ENCODE peak calls at places on chromosomes 16 and 17, in five cellular contexts. One of them, this sample, is unnamed.

GRCh38 chr17:48597775-48598631 is 4.4 kb upstream of the HOXB5 start:
- DNase-seq in testis: no peak
- DNase-seq in thyroid gland: peak
- DNase-seq in stomach: peak
- DNase-seq in IMR-90: peak
- DNase-seq in this sample: peak

GRCh38 chr16:72049110-72049509 is 5.2 kb upstream of the HP start:
- DNase-seq in testis: no peak
- DNase-seq in stomach: no peak
- DNase-seq in IMR-90: no peak
- DNase-seq in thyroid gland: no peak
- DNase-seq in this sample: no peak

GRCh38 chr17:50055055-50055425 is 870 bp upstream of the ITGA3 start:
- DNase-seq in IMR-90: no peak
- DNase-seq in stomach: peak
- DNase-seq in thyroid gland: peak
- DNase-seq in testis: peak
- DNase-seq in this sample: no peak

GRCh38 chr17:71440513-71440912 is 680.3 kb upstream of the SOX9 start:
- DNase-seq in IMR-90: peak
- DNase-seq in stomach: no peak
- DNase-seq in testis: peak
- DNase-seq in thyroid gland: no peak
- DNase-seq in this sample: no peak

GRCh38 chr16:86609115-86609514 is 30.8 kb downstream of the FOXL1 start:
- DNase-seq in thyroid gland: no peak
- DNase-seq in IMR-90: peak
- DNase-seq in testis: no peak
- DNase-seq in stomach: no peak
- DNase-seq in this sample: no peak

GRCh38 chr17:2710804-2711607 is 558 bp downstream of the CLUH start:
- DNase-seq in stomach: no peak
- DNase-seq in thyroid gland: no peak
- DNase-seq in IMR-90: no peak
- DNase-seq in testis: no peak
- DNase-seq in this sample: no peak

GRCh38 chr16:85474808-85475207 is 138.3 kb upstream of the GSE1 start:
- DNase-seq in testis: peak
- DNase-seq in stomach: no peak
- DNase-seq in IMR-90: no peak
- DNase-seq in thyroid gland: no peak
- DNase-seq in this sample: no peak

GRCh38 chr16:71885261-71885650 is 1.3 kb upstream of the ZNF821 start:
- DNase-seq in stomach: no peak
- DNase-seq in testis: no peak
- DNase-seq in IMR-90: no peak
- DNase-seq in thyroid gland: no peak
- DNase-seq in this sample: no peak

GRCh38 chr16:66667944-66668343 is 28.6 kb downstream of the CMTM4 start:
- DNase-seq in IMR-90: no peak
- DNase-seq in stomach: no peak
- DNase-seq in thyroid gland: no peak
- DNase-seq in testis: no peak
- DNase-seq in this sample: no peak

GRCh38 chr16:11032922-11033291 is 88.5 kb downstream of the CLEC16A start:
- DNase-seq in thyroid gland: peak
- DNase-seq in IMR-90: peak
- DNase-seq in stomach: peak
- DNase-seq in testis: peak
- DNase-seq in this sample: peak

GRCh38 chr17:57369509-57369945 is 113.2 kb downstream of the MSI2 start:
- DNase-seq in IMR-90: peak
- DNase-seq in thyroid gland: no peak
- DNase-seq in testis: no peak
- DNase-seq in stomach: no peak
- DNase-seq in this sample: no peak

GRCh38 chr16:14215941-14216340 is 144.8 kb downstream of the MRTFB start:
- DNase-seq in IMR-90: no peak
- DNase-seq in stomach: no peak
- DNase-seq in thyroid gland: no peak
- DNase-seq in testis: no peak
- DNase-seq in this sample: no peak

GRCh38 chr17:6508519-6509294 is 47.6 kb downstream of the PITPNM3 start:
- DNase-seq in stomach: no peak
- DNase-seq in thyroid gland: no peak
- DNase-seq in testis: no peak
- DNase-seq in IMR-90: no peak
- DNase-seq in this sample: no peak

GRCh38 chr17:27239584-27239983 is 54.3 kb upstream of the WSB1 start:
- DNase-seq in testis: no peak
- DNase-seq in stomach: no peak
- DNase-seq in thyroid gland: no peak
- DNase-seq in IMR-90: no peak
- DNase-seq in this sample: no peak

GRCh38 chr17:80777274-80777673 is 214.4 kb upstream of the CHMP6 start:
- DNase-seq in stomach: no peak
- DNase-seq in thyroid gland: no peak
- DNase-seq in IMR-90: no peak
- DNase-seq in testis: no peak
- DNase-seq in this sample: no peak

GRCh38 chr16:64809876-64810629 is 311.8 kb downstream of the CDH11 start:
- DNase-seq in stomach: no peak
- DNase-seq in testis: no peak
- DNase-seq in IMR-90: no peak
- DNase-seq in thyroid gland: no peak
- DNase-seq in this sample: no peak

GRCh38 chr17:81018044-81018802 is 16.7 kb upstream of the BAIAP2 start:
- DNase-seq in IMR-90: peak
- DNase-seq in stomach: no peak
- DNase-seq in testis: no peak
- DNase-seq in thyroid gland: peak
- DNase-seq in this sample: peak

GRCh38 chr16:79845734-79846135 is 245.2 kb upstream of the MAF start:
- DNase-seq in testis: no peak
- DNase-seq in IMR-90: no peak
- DNase-seq in thyroid gland: no peak
- DNase-seq in stomach: no peak
- DNase-seq in this sample: no peak

GRCh38 chr16:81036751-81037350 is 1.2 kb downstream of the ATMIN start:
- DNase-seq in testis: no peak
- DNase-seq in thyroid gland: no peak
- DNase-seq in IMR-90: no peak
- DNase-seq in stomach: no peak
- DNase-seq in this sample: no peak

GRCh38 chr17:6524520-6524919 is 31.8 kb downstream of the PITPNM3 start:
- DNase-seq in IMR-90: peak
- DNase-seq in testis: no peak
- DNase-seq in thyroid gland: no peak
- DNase-seq in stomach: no peak
- DNase-seq in this sample: no peak

GRCh38 chr16:27317738-27318398 is 4.1 kb downstream of the IL4R start:
- DNase-seq in testis: no peak
- DNase-seq in thyroid gland: no peak
- DNase-seq in IMR-90: no peak
- DNase-seq in stomach: no peak
- DNase-seq in this sample: no peak

GRCh38 chr16:2971985-2972784 is 3.0 kb downstream of the PAQR4 start:
- DNase-seq in stomach: no peak
- DNase-seq in testis: no peak
- DNase-seq in IMR-90: no peak
- DNase-seq in thyroid gland: no peak
- DNase-seq in this sample: no peak

GRCh38 chr16:31352344-31353115 is 2.4 kb upstream of the ITGAX start:
- DNase-seq in testis: no peak
- DNase-seq in thyroid gland: no peak
- DNase-seq in IMR-90: no peak
- DNase-seq in stomach: no peak
- DNase-seq in this sample: no peak

GRCh38 chr16:17072104-17072503 is 398.7 kb downstream of the XYLT1 start:
- DNase-seq in stomach: no peak
- DNase-seq in testis: no peak
- DNase-seq in IMR-90: peak
- DNase-seq in thyroid gland: no peak
- DNase-seq in this sample: no peak

GRCh38 chr16:67526149-67526732 is 2.4 kb upstream of the RIPOR1 start:
- DNase-seq in testis: no peak
- DNase-seq in IMR-90: peak
- DNase-seq in stomach: no peak
- DNase-seq in thyroid gland: no peak
- DNase-seq in this sample: no peak

GRCh38 chr16:81241706-81242105 is 3.2 kb downstream of the BCO1 start:
- DNase-seq in thyroid gland: no peak
- DNase-seq in testis: no peak
- DNase-seq in IMR-90: no peak
- DNase-seq in stomach: no peak
- DNase-seq in this sample: no peak

GRCh38 chr16:46428108-46429061 is 192.8 kb downstream of the SHCBP1 start:
- DNase-seq in thyroid gland: no peak
- DNase-seq in testis: no peak
- DNase-seq in stomach: no peak
- DNase-seq in IMR-90: no peak
- DNase-seq in this sample: no peak

GRCh38 chr16:53090591-53091507 is 36.1 kb downstream of the CHD9 start:
- DNase-seq in thyroid gland: peak
- DNase-seq in testis: peak
- DNase-seq in IMR-90: peak
- DNase-seq in stomach: peak
- DNase-seq in this sample: peak
- H3K4me3 ChIP-seq in thyroid gland: no peak
- H3K4me3 ChIP-seq in testis: no peak
- H3K4me3 ChIP-seq in IMR-90: no peak
- H3K4me3 ChIP-seq in stomach: no peak
- H3K4me3 ChIP-seq in this sample: no peak

GRCh38 chr16:89557936-89558490 is 2.5 kb upstream of the RPL13 start:
- DNase-seq in testis: no peak
- DNase-seq in thyroid gland: no peak
- DNase-seq in IMR-90: no peak
- DNase-seq in stomach: no peak
- DNase-seq in this sample: no peak
- H3K27ac ChIP-seq in testis: no peak
- H3K27ac ChIP-seq in thyroid gland: no peak
- H3K27ac ChIP-seq in IMR-90: no peak
- H3K27ac ChIP-seq in stomach: peak
- H3K27ac ChIP-seq in this sample: no peak

DNA sequence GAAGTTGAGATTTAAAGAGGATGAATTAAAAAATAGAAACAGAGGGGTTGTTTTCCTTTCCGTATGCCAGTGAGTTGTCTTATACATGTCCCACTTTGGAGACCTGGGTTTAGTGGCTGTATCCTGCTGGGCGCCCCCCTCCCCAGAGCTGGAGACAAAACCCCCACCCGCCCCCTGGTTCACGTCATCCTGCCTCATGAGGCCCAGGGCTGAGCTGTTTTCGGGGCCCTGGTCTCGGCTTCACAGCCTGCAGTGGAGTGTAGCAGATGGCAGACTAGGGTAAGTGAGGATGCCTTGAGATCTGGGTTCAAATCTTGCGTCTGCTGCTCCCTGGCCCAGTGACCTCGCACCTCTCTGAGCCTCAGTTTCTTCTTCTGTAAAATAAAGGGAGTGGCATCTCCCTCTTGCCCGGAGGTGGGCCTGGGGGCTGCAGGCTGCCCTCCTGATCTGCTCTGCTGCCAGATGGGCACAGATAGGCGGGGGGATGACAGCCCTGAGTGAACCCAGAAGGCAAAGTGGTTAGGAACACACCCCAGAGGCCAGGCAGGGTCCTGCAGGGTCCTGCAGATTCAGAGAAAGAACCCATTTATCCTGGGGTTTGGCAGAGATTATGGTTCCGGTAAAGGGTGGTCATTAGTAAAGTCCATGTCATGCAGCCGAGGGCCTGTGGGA is 45.1 kb downstream of the SOCS3 start:
- DNase-seq in stomach: no peak
- DNase-seq in thyroid gland: no peak
- DNase-seq in testis: no peak
- DNase-seq in IMR-90: no peak
- DNase-seq in this sample: no peak
- TF ChIP-seq CTCF in stomach: no peak
- TF ChIP-seq CTCF in thyroid gland: no peak
- TF ChIP-seq CTCF in testis: no peak
- TF ChIP-seq CTCF in IMR-90: no peak
- TF ChIP-seq CTCF in this sample: no peak

DNA sequence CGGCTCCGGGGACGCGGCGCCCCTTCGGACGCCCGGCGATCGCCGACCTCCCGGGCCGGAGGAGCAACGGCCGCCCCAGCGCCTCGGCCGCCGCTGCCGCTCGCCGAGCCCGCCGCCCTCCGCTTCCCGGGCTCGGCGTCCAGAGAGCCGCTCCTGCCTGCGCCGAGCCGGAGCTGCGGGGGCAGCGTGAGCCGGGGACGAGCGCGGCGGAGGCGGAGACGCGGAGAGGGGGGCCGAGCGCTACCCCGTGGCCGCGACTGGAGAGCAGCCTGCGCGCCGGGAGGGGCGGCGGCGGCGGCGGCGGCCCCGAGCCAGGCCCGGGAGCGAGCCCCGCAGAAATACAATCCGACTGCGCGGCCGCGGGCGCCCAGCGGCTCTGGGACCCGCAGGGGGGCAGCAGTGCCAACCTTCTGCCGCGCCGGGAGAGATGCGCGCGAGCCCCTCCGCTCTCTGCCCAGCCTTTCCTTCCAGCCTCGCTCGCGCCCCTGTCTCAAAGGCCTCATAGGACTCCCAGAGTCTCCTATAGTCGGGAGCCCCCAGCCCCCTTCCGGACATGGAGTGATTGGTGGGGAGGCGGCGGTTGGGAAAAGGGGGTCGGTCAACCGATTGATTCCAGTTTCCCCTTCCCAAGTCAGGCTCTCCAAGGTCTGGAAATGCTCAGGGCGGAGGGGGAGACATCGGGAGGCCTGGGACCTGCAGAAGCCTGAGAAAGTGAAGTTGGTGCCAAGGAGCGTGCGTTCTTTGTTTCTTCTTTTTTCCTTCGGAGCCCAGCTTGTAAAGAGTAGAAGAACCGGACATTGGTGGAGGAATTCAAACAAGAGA is 1.0 kb upstream of the SDK2 start:
- DNase-seq in IMR-90: no peak
- DNase-seq in testis: peak
- DNase-seq in stomach: peak
- DNase-seq in thyroid gland: peak
- DNase-seq in this sample: no peak
- H3K4me3 ChIP-seq in IMR-90: no peak
- H3K4me3 ChIP-seq in testis: peak
- H3K4me3 ChIP-seq in stomach: peak
- H3K4me3 ChIP-seq in thyroid gland: no peak
- H3K4me3 ChIP-seq in this sample: peak

GRCh38 chr16:30070490-30070889 is 4.9 kb downstream of the ALDOA start:
- DNase-seq in stomach: no peak
- DNase-seq in thyroid gland: no peak
- DNase-seq in IMR-90: no peak
- DNase-seq in testis: no peak
- DNase-seq in this sample: no peak
- H3K27ac ChIP-seq in stomach: peak
- H3K27ac ChIP-seq in thyroid gland: no peak
- H3K27ac ChIP-seq in IMR-90: no peak
- H3K27ac ChIP-seq in testis: peak
- H3K27ac ChIP-seq in this sample: peak

GRCh38 chr16:78748471-78748929 is 649.0 kb downstream of the WWOX start:
- DNase-seq in testis: no peak
- DNase-seq in thyroid gland: no peak
- DNase-seq in IMR-90: no peak
- DNase-seq in stomach: no peak
- DNase-seq in this sample: no peak
- TF ChIP-seq CTCF in testis: no peak
- TF ChIP-seq CTCF in thyroid gland: no peak
- TF ChIP-seq CTCF in IMR-90: no peak
- TF ChIP-seq CTCF in stomach: no peak
- TF ChIP-seq CTCF in this sample: no peak